ENCODE peak calls at places on chromosomes 1 and 21, in eight cellular contexts. P is pancreas, W is GM13976, Q is left lung, K is fibroblast of lung, I is PC-3, D is tibial nerve, Z is BE2C. J is an unnamed sample.

GRCh38 chr21:42276526-42277154 is 38.6 kb downstream of the TFF3 start:
- DNase-seq in P (no peak), D (no peak), I (peak), Q (peak), K (no peak), Z (no peak), W (no peak), J (no peak)

GRCh38 chr1:154747841-154748766 is 122.0 kb downstream of the KCNN3 start:
- DNase-seq in D (no peak), Z (peak), W (peak), I (no peak), Q (no peak), K (peak), P (no peak), J (no peak)

GRCh38 chr1:27606708-27607238 is 2.8 kb upstream of the AHDC1 start:
- DNase-seq in D (no peak), Q (peak), Z (no peak), I (peak), P (no peak), K (no peak), W (no peak), J (peak)

GRCh38 chr21:26715878-26716506 is 129.2 kb downstream of the ADAMTS1 start:
- DNase-seq in Q (no peak), W (peak), I (peak), Z (peak), D (no peak), P (no peak), K (peak), J (peak)

GRCh38 chr1:204157942-204158341 is 6.1 kb upstream of the ETNK2 start:
- DNase-seq in W (no peak), I (no peak), Z (no peak), K (no peak), P (no peak), Q (no peak), D (no peak), J (no peak)

GRCh38 chr21:32807717-32808380 is 36.3 kb upstream of the PAXBP1 start:
- DNase-seq in Z (no peak), K (peak), Q (no peak), I (peak), W (no peak), D (no peak), P (no peak), J (peak)

GRCh38 chr1:164771568-164772350 is 212.8 kb downstream of the PBX1 start:
- DNase-seq in P (no peak), I (peak), D (no peak), W (no peak), Q (no peak), K (peak), Z (no peak), J (peak)

GRCh38 chr1:26045712-26046312 is at the start of gene SLC30A2:
- DNase-seq in Z (no peak), K (no peak), Q (no peak), I (no peak), W (no peak), D (no peak), P (peak), J (no peak)

GRCh38 chr1:238360474-238360873 is 469.8 kb upstream of the ZP4 start:
- DNase-seq in K (no peak), Q (no peak), I (no peak), W (no peak), P (no peak), Z (no peak), D (no peak), J (no peak)

GRCh38 chr1:182237329-182237728 is 154.3 kb downstream of the GLUL start:
- DNase-seq in D (no peak), Q (no peak), P (no peak), Z (no peak), W (no peak), I (peak), K (no peak), J (no peak)

GRCh38 chr1:81345110-81345509 is 455.6 kb upstream of the ADGRL2 start:
- DNase-seq in W (no peak), I (no peak), Z (no peak), D (no peak), P (no peak), Q (no peak), K (no peak), J (no peak)

GRCh38 chr21:45836694-45837670 is 144.6 kb upstream of the COL6A1 start:
- DNase-seq in D (no peak), P (no peak), W (no peak), Q (no peak), I (peak), K (peak), Z (no peak), J (no peak)

GRCh38 chr1:67701876-67702275 is 16.9 kb downstream of the GADD45A start:
- DNase-seq in K (no peak), D (no peak), Z (no peak), I (no peak), P (no peak), Q (no peak), W (no peak), J (no peak)

GRCh38 chr1:46550751-46551231 is 656 bp downstream of the KNCN start:
- DNase-seq in P (peak), K (no peak), W (no peak), D (no peak), I (no peak), Q (peak), Z (no peak), J (no peak)

DNA sequence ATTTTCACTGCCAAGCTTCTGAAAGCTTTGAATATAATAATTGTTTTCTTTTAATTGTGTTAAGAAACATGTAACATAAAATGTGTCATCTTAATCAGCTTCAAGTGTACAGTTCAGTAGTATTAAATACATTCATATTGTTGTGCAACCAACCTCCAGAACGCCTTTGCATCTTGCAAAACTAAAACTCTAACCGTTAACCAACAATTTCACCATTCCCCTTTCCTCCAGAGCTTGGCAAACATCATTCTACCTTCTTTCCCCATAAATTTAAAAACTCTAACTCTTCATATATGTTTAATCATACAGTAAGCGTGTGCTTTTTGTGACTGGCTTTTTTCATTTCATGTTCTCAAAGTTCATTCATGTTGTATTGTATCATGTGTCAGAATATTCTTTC is 2.1 kb downstream of the MNDA start:
- DNase-seq in Z (no peak), K (no peak), D (no peak), P (no peak), I (no peak), Q (no peak), W (no peak), J (no peak)
- TF ChIP-seq CTCF in Z (no peak), K (no peak), D (no peak), P (no peak), I (no peak), Q (no peak), W (no peak), J (no peak)

GRCh38 chr1:44361478-44361877 is 6.4 kb upstream of the ERI3 start:
- DNase-seq in W (no peak), I (peak), Q (no peak), Z (no peak), K (no peak), P (no peak), D (no peak), J (peak)
- TF ChIP-seq CTCF in W (no peak), I (peak), Q (no peak), Z (peak), K (no peak), P (no peak), D (no peak), J (peak)

GRCh38 chr1:103576065-103576464 is 4.7 kb downstream of the AMY2B start:
- DNase-seq in P (no peak), Z (no peak), D (no peak), W (no peak), K (no peak), I (no peak), Q (no peak), J (no peak)
- TF ChIP-seq CTCF in P (no peak), Z (no peak), D (no peak), W (no peak), K (no peak), I (no peak), Q (no peak), J (no peak)

DNA sequence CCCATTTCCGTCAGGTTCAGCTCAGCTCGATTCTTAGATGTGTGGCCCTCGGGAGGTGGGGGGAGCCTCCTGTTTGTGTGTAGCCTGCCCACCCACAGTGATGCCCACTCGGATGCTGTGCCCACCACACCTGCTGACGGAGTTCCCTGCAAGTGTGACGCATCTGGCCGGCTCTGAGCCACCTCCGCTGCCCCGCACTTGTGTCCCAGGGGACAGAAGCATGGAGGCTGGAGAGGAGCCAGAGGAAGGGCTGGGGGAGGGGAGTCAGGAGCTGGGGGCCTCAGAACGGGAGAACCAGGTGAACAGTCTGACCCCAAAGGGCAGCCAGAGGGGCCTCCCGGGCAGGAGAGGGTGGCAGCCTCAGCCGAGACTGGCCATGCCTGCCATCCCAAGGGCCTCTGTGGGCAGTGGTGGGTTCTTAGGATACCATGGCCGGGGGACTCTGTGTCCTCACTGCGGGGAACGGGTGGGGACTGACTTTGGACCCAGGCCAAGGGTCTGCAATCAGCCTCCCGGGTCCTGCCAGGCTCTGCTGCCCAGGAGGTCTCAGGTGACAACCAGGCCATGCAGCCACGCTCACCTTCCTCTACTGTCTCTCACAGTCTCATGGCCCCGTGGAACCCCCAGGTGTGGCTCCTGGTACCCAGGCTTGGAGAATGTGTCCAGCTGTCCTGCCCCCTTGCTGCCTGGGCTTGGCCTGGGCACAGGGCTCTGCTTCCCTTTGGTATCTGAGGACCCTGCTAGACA is 267.2 kb upstream of the VAMP3 start:
- DNase-seq in P (no peak), K (no peak), I (no peak), Q (no peak), W (no peak), Z (no peak), D (no peak), J (no peak)
- TF ChIP-seq CTCF in P (no peak), K (no peak), I (no peak), Q (no peak), W (no peak), Z (no peak), D (no peak), J (no peak)

DNA sequence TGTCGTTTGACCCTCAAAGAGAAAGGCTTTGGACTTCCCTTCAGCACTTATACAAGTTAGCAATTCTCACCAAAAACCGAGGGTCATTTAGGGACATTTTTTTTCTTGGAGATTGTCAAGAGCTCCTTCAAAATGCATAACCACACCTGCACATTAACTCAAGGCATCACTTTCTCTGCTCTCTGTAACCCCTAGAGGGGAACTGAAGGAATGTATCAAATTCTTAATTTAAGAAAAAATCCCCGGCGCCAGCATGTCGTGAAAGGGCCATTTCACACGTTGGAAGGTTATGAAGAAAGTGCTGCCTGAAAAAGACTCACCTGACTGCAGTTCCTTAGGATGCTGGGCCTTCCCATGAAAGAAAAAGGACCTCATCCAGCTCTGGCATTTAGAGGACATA is 131.6 kb upstream of the ZC3H12A start:
- DNase-seq in D (no peak), Q (no peak), P (no peak), K (no peak), I (peak), W (no peak), Z (no peak), J (no peak)
- TF ChIP-seq CTCF in D (no peak), Q (no peak), P (no peak), K (no peak), I (peak), W (no peak), Z (no peak), J (no peak)

GRCh38 chr1:211326140-211326527 is 499 bp upstream of the TRAF5 start:
- DNase-seq in Z (no peak), D (no peak), K (no peak), W (no peak), I (no peak), P (no peak), Q (no peak), J (no peak)

GRCh38 chr1:211323156-211324063 is 3.2 kb upstream of the TRAF5 start:
- DNase-seq in D (no peak), P (no peak), W (peak), K (peak), Z (peak), Q (no peak), I (peak), J (peak)

GRCh38 chr1:211326528-211327340 is at the start of gene TRAF5:
- DNase-seq in Q (peak), Z (peak), D (no peak), W (peak), K (peak), I (peak), P (peak), J (peak)

GRCh38 chr1:211327341-211327921 is 798 bp downstream of the TRAF5 start:
- DNase-seq in P (peak), D (no peak), K (peak), Q (no peak), W (peak), I (peak), Z (peak), J (peak)

GRCh38 chr1:211324992-211325775 is 1.4 kb upstream of the TRAF5 start:
- DNase-seq in W (no peak), K (no peak), I (no peak), Z (no peak), Q (no peak), D (no peak), P (no peak), J (no peak)
- TF ChIP-seq CTCF in W (no peak), K (no peak), I (no peak), Z (no peak), Q (no peak), D (no peak), P (no peak), J (no peak)

GRCh38 chr1:232335751-232336274 is 294.1 kb downstream of the SIPA1L2 start:
- DNase-seq in D (no peak), Q (peak), I (no peak), K (no peak), P (no peak), Z (no peak), W (no peak), J (no peak)

GRCh38 chr1:232333419-232333767 is 296.5 kb downstream of the SIPA1L2 start:
- DNase-seq in D (no peak), I (no peak), Q (peak), K (no peak), W (no peak), P (no peak), Z (no peak), J (no peak)

GRCh38 chr1:232334811-232335210 is 295.1 kb downstream of the SIPA1L2 start:
- DNase-seq in P (no peak), Q (peak), I (peak), D (no peak), K (no peak), Z (no peak), W (no peak), J (no peak)

GRCh38 chr1:232334246-232334645 is 295.7 kb downstream of the SIPA1L2 start:
- DNase-seq in D (no peak), Q (no peak), W (no peak), P (no peak), I (no peak), Z (no peak), K (no peak), J (no peak)

DNA sequence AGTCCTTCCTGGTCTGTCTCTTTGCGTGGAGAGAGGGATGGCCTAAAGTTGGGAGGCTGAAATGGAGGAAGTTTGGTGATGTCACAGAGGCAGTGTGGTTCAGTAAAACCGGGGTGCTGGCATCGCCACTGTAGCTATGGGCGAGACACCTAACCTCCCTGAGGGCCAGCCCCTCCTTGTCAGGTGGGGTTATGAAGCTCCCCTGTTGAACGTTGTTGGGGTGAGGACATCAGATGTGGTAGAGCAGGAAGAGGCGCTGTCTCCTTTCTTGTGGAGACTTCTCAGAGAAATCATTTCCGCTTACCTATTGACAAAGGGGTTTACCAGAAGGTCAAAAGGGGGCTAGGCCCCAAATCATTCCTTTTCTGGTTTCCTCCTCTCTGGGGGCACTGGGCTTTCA is 294.7 kb downstream of the SIPA1L2 start:
- DNase-seq in D (no peak), Z (no peak), Q (no peak), K (no peak), I (no peak), W (no peak), P (no peak), J (no peak)
- TF ChIP-seq CTCF in D (no peak), Z (no peak), Q (no peak), K (no peak), I (no peak), W (no peak), P (no peak), J (no peak)